ENCODE peak calls at places on chromosomes 1 and 21, in nine cellular contexts. D is right lobe of liver, F is AG04450, C is fibroblast of pulmonary artery, R is astrocyte of the spinal cord, U is neural crest cell, Q is omental fat pad, T is foreskin keratinocyte, I is AG09309. S is an unnamed sample.

GRCh38 chr1:163307479-163308171 is 14.1 kb upstream of the NUF2 start:
- DNase-seq in D (no peak), F (peak), C (peak), R (peak), U (no peak), Q (no peak), T (peak), I (peak), S (no peak)

GRCh38 chr1:31515936-31516335 is 60.4 kb upstream of the TINAGL1 start:
- DNase-seq in D (no peak), F (no peak), C (no peak), R (no peak), U (no peak), Q (no peak), T (no peak), I (no peak), S (no peak)

GRCh38 chr21:42125571-42126544 is 54.7 kb downstream of the UMODL1 start:
- DNase-seq in D (no peak), F (peak), C (peak), R (no peak), U (no peak), Q (no peak), T (no peak), I (no peak), S (no peak)

GRCh38 chr1:76868916-76869315 is 1.6 kb downstream of the ST6GALNAC5 start:
- DNase-seq in D (no peak), F (no peak), C (no peak), R (no peak), U (peak), Q (no peak), T (no peak), I (no peak), S (no peak)

GRCh38 chr1:15934211-15935055 is 41.5 kb downstream of the ZBTB17 start:
- DNase-seq in D (no peak), F (no peak), C (no peak), R (no peak), U (no peak), Q (no peak), T (no peak), I (no peak), S (no peak)

GRCh38 chr21:44749759-44750674 is 38.6 kb upstream of the TSPEAR start:
- DNase-seq in D (no peak), F (no peak), C (no peak), R (no peak), U (no peak), Q (no peak), T (no peak), I (no peak), S (peak)

GRCh38 chr1:32334864-32335618 is 992 bp downstream of the MARCKSL1 start:
- DNase-seq in D (peak), F (no peak), C (peak), R (no peak), U (peak), Q (no peak), T (no peak), I (no peak), S (no peak)

GRCh38 chr1:231395051-231395995 is 26.8 kb downstream of the EGLN1 start:
- DNase-seq in D (no peak), F (peak), C (peak), R (peak), U (no peak), Q (no peak), T (peak), I (peak), S (no peak)

GRCh38 chr1:235683653-235684052 is 34.1 kb upstream of the GNG4 start:
- DNase-seq in D (no peak), F (no peak), C (peak), R (peak), U (no peak), Q (no peak), T (no peak), I (no peak), S (no peak)

GRCh38 chr1:221440658-221441057 is 301.2 kb downstream of the DUSP10 start:
- DNase-seq in D (no peak), F (no peak), C (peak), R (peak), U (no peak), Q (no peak), T (peak), I (no peak), S (no peak)
- TF ChIP-seq CTCF in D (no peak), F (no peak), C (peak), R (no peak), U (no peak), Q (no peak), T (peak), I (no peak), S (no peak)

GRCh38 chr21:45959779-45960390 is 21.7 kb upstream of the COL6A1 start:
- DNase-seq in D (no peak), F (no peak), C (no peak), R (no peak), U (no peak), Q (no peak), T (no peak), I (no peak), S (no peak)
- TF ChIP-seq CTCF in D (no peak), F (no peak), C (no peak), R (no peak), U (no peak), Q (no peak), T (no peak), I (no peak), S (no peak)

DNA sequence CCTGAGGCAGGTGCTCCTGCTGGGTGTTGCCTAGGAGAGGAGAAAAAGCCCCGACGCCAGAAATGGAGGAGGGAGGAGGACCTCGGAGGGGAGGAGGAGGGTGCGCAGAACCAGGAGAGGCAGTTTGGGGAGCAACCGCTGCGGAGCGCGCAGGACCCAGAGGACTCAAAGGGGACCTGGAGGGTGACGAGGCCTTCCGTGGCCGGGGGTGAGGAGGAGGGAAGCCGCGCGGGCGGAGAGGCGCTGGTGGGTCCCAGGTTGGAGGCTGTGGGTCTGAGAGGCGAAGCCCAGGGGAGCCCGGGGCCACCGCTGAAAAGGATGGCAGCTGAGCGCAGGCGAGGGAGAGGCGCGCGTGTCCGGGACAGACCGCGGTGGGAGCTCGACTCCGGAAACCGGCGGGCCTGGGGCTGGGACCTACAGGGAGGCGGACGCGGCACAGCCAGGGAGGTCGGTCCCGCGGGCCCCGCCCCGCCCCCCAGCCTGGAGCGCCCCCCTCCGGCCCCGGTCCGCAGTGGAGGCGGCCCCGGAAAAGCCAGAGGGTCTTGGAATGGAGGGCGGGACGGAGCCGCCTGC is 15.1 kb downstream of the RNF223 start:
- DNase-seq in D (no peak), F (no peak), C (no peak), R (no peak), U (no peak), Q (no peak), T (no peak), I (no peak), S (no peak)
- TF ChIP-seq CTCF in D (peak), F (peak), C (no peak), R (no peak), U (peak), Q (no peak), T (no peak), I (no peak), S (peak)

GRCh38 chr1:186487163-186487562 is 26.2 kb upstream of the PDC start:
- DNase-seq in D (no peak), F (no peak), C (no peak), R (peak), U (no peak), Q (no peak), T (no peak), I (no peak), S (no peak)
- TF ChIP-seq CTCF in D (no peak), F (no peak), C (no peak), R (no peak), U (no peak), Q (no peak), T (peak), I (no peak), S (peak)

GRCh38 chr21:43624343-43624742 is 34.9 kb downstream of the HSF2BP start:
- DNase-seq in D (no peak), F (no peak), C (no peak), R (no peak), U (no peak), Q (no peak), T (no peak), I (no peak), S (no peak)
- TF ChIP-seq CTCF in D (no peak), F (no peak), C (no peak), R (no peak), U (no peak), Q (no peak), T (no peak), I (no peak), S (no peak)

DNA sequence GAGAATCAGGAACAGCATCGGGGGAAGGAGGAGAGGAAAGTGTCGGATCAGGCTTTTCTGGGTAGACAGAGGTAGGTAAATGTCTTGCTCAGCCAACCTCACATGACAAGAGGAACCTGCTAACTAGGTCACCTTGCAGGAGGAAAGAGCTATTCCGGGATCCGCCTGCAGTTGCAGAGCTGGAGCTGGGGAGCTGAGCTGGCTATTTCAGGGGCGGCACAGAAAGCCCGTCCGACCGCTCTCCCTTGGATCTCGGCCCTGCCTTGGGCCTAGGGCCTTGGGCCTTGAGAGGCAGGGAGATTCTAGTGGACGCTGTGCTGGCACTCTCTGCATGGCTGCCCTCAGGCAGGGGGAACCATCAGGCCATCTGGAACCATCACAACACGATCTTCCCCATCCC is 56.5 kb upstream of the CTPS1 start:
- DNase-seq in D (no peak), F (no peak), C (no peak), R (no peak), U (no peak), Q (no peak), T (no peak), I (no peak), S (no peak)
- TF ChIP-seq CTCF in D (no peak), F (no peak), C (no peak), R (no peak), U (no peak), Q (no peak), T (no peak), I (no peak), S (no peak)

GRCh38 chr1:37752583-37753471 is 12.1 kb downstream of the EPHA10 start:
- DNase-seq in D (no peak), F (no peak), C (peak), R (no peak), U (peak), Q (no peak), T (no peak), I (no peak), S (no peak)
- TF ChIP-seq CTCF in D (no peak), F (no peak), C (no peak), R (no peak), U (no peak), Q (no peak), T (no peak), I (no peak), S (no peak)

DNA sequence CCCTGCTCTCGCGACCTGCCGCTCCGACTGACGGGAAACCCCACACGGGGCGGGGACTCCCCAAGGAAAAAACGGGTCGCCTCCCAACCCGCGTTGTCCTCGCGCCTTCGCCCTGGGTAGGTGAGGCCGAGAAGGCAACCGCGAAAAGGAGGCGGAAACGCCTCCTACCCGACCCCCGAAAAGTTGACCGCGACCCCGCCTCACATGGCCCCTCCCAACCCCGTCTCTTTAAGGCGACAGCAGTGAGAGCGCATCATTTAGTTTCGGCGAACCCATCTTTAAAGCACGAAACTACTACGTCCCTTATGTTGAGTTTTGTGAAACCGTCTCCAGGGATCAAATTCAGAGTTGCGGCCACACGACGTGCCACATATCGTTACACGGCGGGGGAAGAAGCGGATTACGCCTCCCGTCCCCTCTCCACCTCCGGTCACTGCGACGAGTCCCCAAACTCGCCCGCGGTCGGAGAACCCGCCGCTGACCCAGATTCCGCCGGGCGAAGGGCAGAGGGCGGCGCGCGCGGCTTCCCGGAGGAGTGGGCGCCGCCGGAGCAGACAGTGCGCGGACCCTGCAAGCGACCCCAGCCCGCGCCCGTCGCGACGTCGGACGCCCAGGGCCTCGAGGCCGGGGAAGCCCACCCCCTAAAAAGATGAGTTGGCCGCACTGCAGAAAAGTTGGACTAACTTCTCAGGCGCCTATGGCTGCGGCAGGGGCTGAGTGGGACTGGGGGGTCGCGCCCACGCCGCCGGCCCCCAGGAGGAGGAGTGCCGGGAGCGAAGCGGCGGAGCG is 1.1 kb downstream of the ANP32E start:
- DNase-seq in D (peak), F (no peak), C (peak), R (peak), U (peak), Q (peak), T (peak), I (no peak), S (no peak)
- TF ChIP-seq CTCF in D (no peak), F (no peak), C (no peak), R (no peak), U (no peak), Q (no peak), T (no peak), I (no peak), S (no peak)

GRCh38 chr1:63547621-63548294 is 24.4 kb downstream of the EFCAB7 start:
- DNase-seq in D (no peak), F (no peak), C (peak), R (no peak), U (no peak), Q (no peak), T (peak), I (peak), S (no peak)
- TF ChIP-seq CTCF in D (no peak), F (no peak), C (no peak), R (no peak), U (no peak), Q (no peak), T (no peak), I (no peak), S (no peak)